ENCODE peak calls at places on chromosomes 12 and 14, in five cellular contexts. M, C, I, Z and D are unnamed samples. For H3K9me3, the result is how much of the 10 kb centered on the place peaks cover.

GRCh38 chr12:14849664-14850063 is 6.3 kb upstream of the ART4 start:
- DNase-seq in M (no peak), C (peak), I (peak), Z (peak), D (no peak)

GRCh38 chr14:99562848-99563748 is 40.9 kb downstream of the CCDC85C start:
- DNase-seq in M (no peak), C (peak), I (peak), Z (peak), D (peak)

GRCh38 chr14:91041450-91041849 is 19.0 kb downstream of the RPS6KA5 start:
- DNase-seq in M (no peak), C (no peak), I (no peak), Z (no peak), D (no peak)

GRCh38 chr12:42090899-42091298 is 53.8 kb downstream of the GXYLT1 start:
- DNase-seq in M (no peak), C (peak), I (peak), Z (peak), D (no peak)

GRCh38 chr12:64716373-64716772 is 42.8 kb downstream of the GNS start:
- DNase-seq in M (no peak), C (no peak), I (no peak), Z (no peak), D (no peak)

GRCh38 chr14:59358105-59358504 is 107.1 kb downstream of the GPR135 start:
- DNase-seq in M (no peak), C (no peak), I (peak), Z (peak), D (peak)

GRCh38 chr12:124831590-124831989 is 32.1 kb downstream of the SCARB1 start:
- DNase-seq in M (no peak), C (no peak), I (no peak), Z (no peak), D (no peak)

GRCh38 chr12:69527506-69528272 is 57.5 kb downstream of the FRS2 start:
- DNase-seq in M (no peak), C (peak), I (peak), Z (peak), D (no peak)

GRCh38 chr12:38906482-38907170 is 1.2 kb upstream of the CPNE8 start:
- DNase-seq in M (peak), C (peak), I (peak), Z (peak), D (peak)

GRCh38 chr12:96434107-96434506 is 33.9 kb upstream of the CDK17 start:
- DNase-seq in M (no peak), C (peak), I (no peak), Z (peak), D (no peak)

GRCh38 chr14:80695869-80696268 is 245.7 kb downstream of the CEP128 start:
- DNase-seq in M (peak), C (no peak), I (no peak), Z (no peak), D (no peak)

GRCh38 chr14:100410056-100410565 is 87.0 kb downstream of the SLC25A47 start:
- DNase-seq in M (no peak), C (no peak), I (no peak), Z (peak), D (peak)

GRCh38 chr12:106750524-106750923 is 24.0 kb upstream of the RIC8B start:
- DNase-seq in M (no peak), C (no peak), I (no peak), Z (no peak), D (no peak)

GRCh38 chr14:106831322-106831720 is 1304.9 kb downstream of the TMEM121 start:
- DNase-seq in M (no peak), C (no peak), I (no peak), Z (no peak), D (no peak)

GRCh38 chr12:32312049-32312670 is 87.2 kb upstream of the FGD4 start:
- DNase-seq in M (peak), C (peak), I (peak), Z (peak), D (peak)
- TF ChIP-seq CTCF in M (peak), C (peak), I (peak), Z (peak), D (peak)

GRCh38 chr14:68099348-68100045 is 279.9 kb downstream of the RAD51B start:
- DNase-seq in M (no peak), C (no peak), I (no peak), Z (peak), D (no peak)
- H3K9me3 ChIP-seq in M (under half), C (under half), I (under half), Z (under half), D (under half)

GRCh38 chr12:119593578-119594398 is at the start of gene TMEM233:
- DNase-seq in M (no peak), C (no peak), I (no peak), Z (peak), D (peak)
- TF ChIP-seq EZH2 in M (no peak), C (peak), I (no peak), Z (no peak), D (peak)

GRCh38 chr14:74509587-74510210 is 16.1 kb downstream of the ISCA2 start:
- DNase-seq in M (no peak), C (no peak), I (no peak), Z (no peak), D (no peak)

GRCh38 chr14:74507796-74508195 is 14.2 kb downstream of the ISCA2 start:
- DNase-seq in M (no peak), C (no peak), I (no peak), Z (no peak), D (no peak)

GRCh38 chr14:74507085-74507484 is 13.5 kb downstream of the ISCA2 start:
- DNase-seq in M (no peak), C (no peak), I (no peak), Z (no peak), D (no peak)

GRCh38 chr14:74508844-74509428 is 15.4 kb downstream of the ISCA2 start:
- DNase-seq in M (no peak), C (no peak), I (no peak), Z (no peak), D (no peak)

GRCh38 chr14:74508292-74508731 is 14.7 kb downstream of the ISCA2 start:
- DNase-seq in M (no peak), C (no peak), I (peak), Z (no peak), D (peak)
- TF ChIP-seq CTCF in M (peak), C (peak), I (peak), Z (peak), D (peak)

DNA sequence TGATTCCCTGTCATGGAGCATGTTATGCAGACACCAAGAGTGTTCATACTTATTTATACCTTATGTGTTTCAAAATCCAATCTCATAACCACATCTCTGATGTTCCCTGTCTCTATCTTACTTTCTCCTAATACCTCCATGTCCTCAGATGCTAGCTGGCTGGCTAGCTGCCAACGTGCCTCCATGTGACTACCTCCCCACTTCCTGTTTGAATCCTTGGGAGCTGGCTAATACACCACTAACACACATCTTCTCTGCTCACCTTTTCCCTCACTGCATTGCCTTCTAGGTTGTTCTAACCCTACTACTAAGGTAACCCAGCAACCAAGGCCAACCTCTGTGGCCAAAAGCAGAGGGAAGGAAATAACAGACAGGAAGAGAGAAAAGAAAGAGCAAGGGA is 27.3 kb downstream of the TTC5 start:
- DNase-seq in M (no peak), C (peak), I (peak), Z (no peak), D (no peak)
- H3K9me3 ChIP-seq in M (under half), C (under half), I (under half), Z (under half), D (under half)

GRCh38 chr14:89755816-89756215 is 198.7 kb downstream of the EFCAB11 start:
- DNase-seq in M (no peak), C (no peak), I (no peak), Z (no peak), D (no peak)
- TF ChIP-seq EZH2 in M (no peak), C (no peak), I (no peak), Z (no peak), D (no peak)

GRCh38 chr14:75301666-75302325 is 23.2 kb downstream of the FOS start:
- DNase-seq in M (no peak), C (peak), I (no peak), Z (no peak), D (no peak)

GRCh38 chr14:75307700-75308379 is 29.2 kb downstream of the FOS start:
- DNase-seq in M (no peak), C (peak), I (peak), Z (peak), D (peak)

GRCh38 chr14:75310295-75311059 is 31.8 kb downstream of the FOS start:
- DNase-seq in M (no peak), C (peak), I (peak), Z (peak), D (peak)

GRCh38 chr14:75303415-75303814 is 24.8 kb downstream of the FOS start:
- DNase-seq in M (no peak), C (peak), I (peak), Z (peak), D (peak)

GRCh38 chr14:75306917-75307699 is 28.5 kb downstream of the FOS start:
- DNase-seq in M (no peak), C (no peak), I (peak), Z (no peak), D (peak)
- TF ChIP-seq CTCF in M (peak), C (no peak), I (peak), Z (peak), D (peak)

GRCh38 chr14:41295734-41296133 is 310.9 kb upstream of the LRFN5 start:
- DNase-seq in M (no peak), C (no peak), I (no peak), Z (no peak), D (no peak)
- H3K9me3 ChIP-seq in M (under half), C (under half), I (under half), Z (under half), D (under half)